ENCODE peak calls at places on chromosome 5, in eight cellular contexts. One of them, this sample, is unnamed.

GRCh38 chr5:39775058-39775457 is 350.3 kb upstream of the DAB2 start:
- DNase-seq in HFF-Myc: no peak
- DNase-seq in nephron progenitor cell: no peak
- DNase-seq in body of pancreas: no peak
- DNase-seq in epithelial cell of esophagus: peak
- DNase-seq in AG04450: no peak
- DNase-seq in colonic mucosa: no peak
- DNase-seq in sigmoid colon: no peak
- DNase-seq in this sample: no peak

GRCh38 chr5:125140855-125141254 is 394.4 kb upstream of the ZNF608 start:
- DNase-seq in HFF-Myc: peak
- DNase-seq in nephron progenitor cell: no peak
- DNase-seq in colonic mucosa: no peak
- DNase-seq in body of pancreas: no peak
- DNase-seq in epithelial cell of esophagus: peak
- DNase-seq in AG04450: peak
- DNase-seq in sigmoid colon: no peak
- DNase-seq in this sample: no peak

GRCh38 chr5:8580298-8580697 is 711.4 kb downstream of the MTRR start:
- DNase-seq in AG04450: no peak
- DNase-seq in colonic mucosa: no peak
- DNase-seq in body of pancreas: no peak
- DNase-seq in epithelial cell of esophagus: no peak
- DNase-seq in sigmoid colon: no peak
- DNase-seq in HFF-Myc: no peak
- DNase-seq in nephron progenitor cell: no peak
- DNase-seq in this sample: no peak

GRCh38 chr5:95901676-95902646 is 59.7 kb downstream of the ELL2 start:
- DNase-seq in nephron progenitor cell: no peak
- DNase-seq in AG04450: no peak
- DNase-seq in colonic mucosa: no peak
- DNase-seq in sigmoid colon: no peak
- DNase-seq in HFF-Myc: peak
- DNase-seq in body of pancreas: no peak
- DNase-seq in epithelial cell of esophagus: peak
- DNase-seq in this sample: no peak

GRCh38 chr5:112348387-112348786 is 70.7 kb downstream of the EPB41L4A start:
- DNase-seq in body of pancreas: no peak
- DNase-seq in HFF-Myc: no peak
- DNase-seq in epithelial cell of esophagus: no peak
- DNase-seq in colonic mucosa: no peak
- DNase-seq in nephron progenitor cell: no peak
- DNase-seq in sigmoid colon: no peak
- DNase-seq in AG04450: no peak
- DNase-seq in this sample: no peak

GRCh38 chr5:176171171-176171760 is 67.0 kb upstream of the SIMC1 start:
- DNase-seq in HFF-Myc: no peak
- DNase-seq in body of pancreas: no peak
- DNase-seq in nephron progenitor cell: no peak
- DNase-seq in AG04450: no peak
- DNase-seq in sigmoid colon: no peak
- DNase-seq in colonic mucosa: no peak
- DNase-seq in epithelial cell of esophagus: no peak
- DNase-seq in this sample: no peak

GRCh38 chr5:103505581-103506305 is 56.8 kb downstream of the NUDT12 start:
- DNase-seq in nephron progenitor cell: no peak
- DNase-seq in body of pancreas: no peak
- DNase-seq in AG04450: peak
- DNase-seq in HFF-Myc: no peak
- DNase-seq in epithelial cell of esophagus: peak
- DNase-seq in sigmoid colon: no peak
- DNase-seq in colonic mucosa: no peak
- DNase-seq in this sample: no peak

GRCh38 chr5:169631360-169631759 is 5.7 kb upstream of the DOCK2 start:
- DNase-seq in colonic mucosa: no peak
- DNase-seq in AG04450: no peak
- DNase-seq in epithelial cell of esophagus: no peak
- DNase-seq in body of pancreas: no peak
- DNase-seq in HFF-Myc: no peak
- DNase-seq in nephron progenitor cell: no peak
- DNase-seq in sigmoid colon: no peak
- DNase-seq in this sample: no peak

GRCh38 chr5:1330847-1331831 is 13.8 kb downstream of the CLPTM1L start:
- DNase-seq in epithelial cell of esophagus: peak
- DNase-seq in colonic mucosa: no peak
- DNase-seq in nephron progenitor cell: no peak
- DNase-seq in body of pancreas: no peak
- DNase-seq in HFF-Myc: no peak
- DNase-seq in sigmoid colon: peak
- DNase-seq in AG04450: no peak
- DNase-seq in this sample: no peak

GRCh38 chr5:151447174-151448037 is at the start of gene SLC36A1:
- DNase-seq in AG04450: peak
- DNase-seq in nephron progenitor cell: peak
- DNase-seq in HFF-Myc: peak
- DNase-seq in epithelial cell of esophagus: peak
- DNase-seq in body of pancreas: peak
- DNase-seq in sigmoid colon: peak
- DNase-seq in colonic mucosa: peak
- DNase-seq in this sample: peak

GRCh38 chr5:31452314-31452713 is 79.6 kb downstream of the DROSHA start:
- DNase-seq in sigmoid colon: no peak
- DNase-seq in nephron progenitor cell: no peak
- DNase-seq in colonic mucosa: no peak
- DNase-seq in AG04450: no peak
- DNase-seq in epithelial cell of esophagus: no peak
- DNase-seq in body of pancreas: no peak
- DNase-seq in HFF-Myc: no peak
- DNase-seq in this sample: no peak

GRCh38 chr5:143077453-143078103 is 307.4 kb downstream of the ARHGAP26 start:
- DNase-seq in AG04450: no peak
- DNase-seq in nephron progenitor cell: no peak
- DNase-seq in sigmoid colon: no peak
- DNase-seq in epithelial cell of esophagus: no peak
- DNase-seq in colonic mucosa: no peak
- DNase-seq in HFF-Myc: no peak
- DNase-seq in body of pancreas: no peak
- DNase-seq in this sample: no peak

GRCh38 chr5:92505145-92505544 is 1075.9 kb downstream of the NR2F1-AS1 start:
- DNase-seq in AG04450: no peak
- DNase-seq in nephron progenitor cell: no peak
- DNase-seq in HFF-Myc: no peak
- DNase-seq in body of pancreas: no peak
- DNase-seq in colonic mucosa: no peak
- DNase-seq in epithelial cell of esophagus: peak
- DNase-seq in sigmoid colon: no peak
- DNase-seq in this sample: no peak

GRCh38 chr5:109191153-109191558 is 218.6 kb downstream of the PJA2 start:
- DNase-seq in body of pancreas: no peak
- DNase-seq in HFF-Myc: peak
- DNase-seq in colonic mucosa: peak
- DNase-seq in epithelial cell of esophagus: peak
- DNase-seq in sigmoid colon: no peak
- DNase-seq in AG04450: no peak
- DNase-seq in nephron progenitor cell: no peak
- DNase-seq in this sample: no peak

GRCh38 chr5:68395844-68396523 is 180.4 kb downstream of the PIK3R1 start:
- DNase-seq in sigmoid colon: no peak
- DNase-seq in epithelial cell of esophagus: no peak
- DNase-seq in colonic mucosa: peak
- DNase-seq in nephron progenitor cell: no peak
- DNase-seq in body of pancreas: peak
- DNase-seq in AG04450: no peak
- DNase-seq in HFF-Myc: no peak
- DNase-seq in this sample: no peak

GRCh38 chr5:113118765-113119164 is 142.2 kb downstream of the DCP2 start:
- DNase-seq in AG04450: no peak
- DNase-seq in colonic mucosa: no peak
- DNase-seq in body of pancreas: no peak
- DNase-seq in epithelial cell of esophagus: no peak
- DNase-seq in nephron progenitor cell: no peak
- DNase-seq in HFF-Myc: no peak
- DNase-seq in sigmoid colon: no peak
- DNase-seq in this sample: no peak

GRCh38 chr5:149902177-149902576 is 42.4 kb downstream of the PDE6A start:
- DNase-seq in HFF-Myc: no peak
- DNase-seq in body of pancreas: no peak
- DNase-seq in epithelial cell of esophagus: no peak
- DNase-seq in nephron progenitor cell: no peak
- DNase-seq in colonic mucosa: no peak
- DNase-seq in sigmoid colon: no peak
- DNase-seq in AG04450: no peak
- DNase-seq in this sample: no peak
- TF ChIP-seq CTCF in HFF-Myc: no peak
- TF ChIP-seq CTCF in body of pancreas: no peak
- TF ChIP-seq CTCF in epithelial cell of esophagus: no peak
- TF ChIP-seq CTCF in nephron progenitor cell: no peak
- TF ChIP-seq CTCF in colonic mucosa: no peak
- TF ChIP-seq CTCF in sigmoid colon: no peak
- TF ChIP-seq CTCF in AG04450: peak
- TF ChIP-seq CTCF in this sample: peak

DNA sequence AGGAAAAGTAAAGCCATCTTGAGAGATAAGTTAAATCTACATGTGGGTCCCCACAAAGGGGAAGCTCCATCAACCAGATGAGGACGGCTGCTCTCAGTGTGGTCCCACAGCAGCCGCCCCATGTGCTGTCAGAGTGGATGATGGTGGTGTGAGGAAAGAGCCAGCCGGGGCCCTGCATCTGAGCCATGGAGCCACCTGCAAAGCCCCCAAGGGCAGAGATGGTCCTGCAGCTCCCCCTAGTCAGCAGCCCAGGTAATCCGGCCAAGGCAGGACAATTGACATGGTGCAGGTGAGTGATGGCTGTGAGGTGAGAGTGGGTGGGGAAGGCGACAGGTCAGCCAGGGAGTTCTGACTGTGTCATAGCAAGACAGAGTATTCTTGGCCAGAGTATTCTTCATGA is 458.8 kb downstream of the ICE1 start:
- DNase-seq in epithelial cell of esophagus: no peak
- DNase-seq in body of pancreas: no peak
- DNase-seq in nephron progenitor cell: peak
- DNase-seq in sigmoid colon: no peak
- DNase-seq in AG04450: no peak
- DNase-seq in colonic mucosa: no peak
- DNase-seq in HFF-Myc: no peak
- DNase-seq in this sample: no peak
- TF ChIP-seq CTCF in epithelial cell of esophagus: no peak
- TF ChIP-seq CTCF in body of pancreas: no peak
- TF ChIP-seq CTCF in nephron progenitor cell: peak
- TF ChIP-seq CTCF in sigmoid colon: no peak
- TF ChIP-seq CTCF in AG04450: no peak
- TF ChIP-seq CTCF in colonic mucosa: no peak
- TF ChIP-seq CTCF in HFF-Myc: no peak
- TF ChIP-seq CTCF in this sample: no peak

GRCh38 chr5:167570431-167570830 is 721.0 kb upstream of the WWC1 start:
- DNase-seq in colonic mucosa: no peak
- DNase-seq in HFF-Myc: no peak
- DNase-seq in sigmoid colon: no peak
- DNase-seq in AG04450: no peak
- DNase-seq in epithelial cell of esophagus: no peak
- DNase-seq in body of pancreas: no peak
- DNase-seq in nephron progenitor cell: no peak
- DNase-seq in this sample: no peak

GRCh38 chr5:167561796-167562195 is 729.6 kb upstream of the WWC1 start:
- DNase-seq in HFF-Myc: no peak
- DNase-seq in AG04450: no peak
- DNase-seq in colonic mucosa: no peak
- DNase-seq in epithelial cell of esophagus: no peak
- DNase-seq in sigmoid colon: no peak
- DNase-seq in nephron progenitor cell: no peak
- DNase-seq in body of pancreas: no peak
- DNase-seq in this sample: no peak

GRCh38 chr5:167565555-167565954 is 725.9 kb upstream of the WWC1 start:
- DNase-seq in sigmoid colon: no peak
- DNase-seq in HFF-Myc: no peak
- DNase-seq in body of pancreas: no peak
- DNase-seq in AG04450: no peak
- DNase-seq in nephron progenitor cell: no peak
- DNase-seq in epithelial cell of esophagus: peak
- DNase-seq in colonic mucosa: no peak
- DNase-seq in this sample: no peak
- TF ChIP-seq CTCF in sigmoid colon: no peak
- TF ChIP-seq CTCF in HFF-Myc: peak
- TF ChIP-seq CTCF in body of pancreas: peak
- TF ChIP-seq CTCF in AG04450: peak
- TF ChIP-seq CTCF in nephron progenitor cell: no peak
- TF ChIP-seq CTCF in epithelial cell of esophagus: peak
- TF ChIP-seq CTCF in colonic mucosa: peak
- TF ChIP-seq CTCF in this sample: peak

GRCh38 chr5:37103302-37103701 is 145.9 kb downstream of the CPLANE1 start:
- DNase-seq in body of pancreas: no peak
- DNase-seq in colonic mucosa: no peak
- DNase-seq in AG04450: no peak
- DNase-seq in nephron progenitor cell: no peak
- DNase-seq in HFF-Myc: no peak
- DNase-seq in sigmoid colon: no peak
- DNase-seq in epithelial cell of esophagus: no peak
- DNase-seq in this sample: no peak
- TF ChIP-seq CTCF in body of pancreas: no peak
- TF ChIP-seq CTCF in colonic mucosa: no peak
- TF ChIP-seq CTCF in AG04450: no peak
- TF ChIP-seq CTCF in nephron progenitor cell: no peak
- TF ChIP-seq CTCF in HFF-Myc: no peak
- TF ChIP-seq CTCF in sigmoid colon: no peak
- TF ChIP-seq CTCF in epithelial cell of esophagus: no peak
- TF ChIP-seq CTCF in this sample: no peak

GRCh38 chr5:126594077-126594476 is 942 bp downstream of the ALDH7A1 start:
- DNase-seq in nephron progenitor cell: no peak
- DNase-seq in HFF-Myc: no peak
- DNase-seq in colonic mucosa: no peak
- DNase-seq in AG04450: no peak
- DNase-seq in sigmoid colon: no peak
- DNase-seq in body of pancreas: no peak
- DNase-seq in epithelial cell of esophagus: peak
- DNase-seq in this sample: no peak

GRCh38 chr5:126599499-126599898 is 1.2 kb upstream of the PHAX start:
- DNase-seq in sigmoid colon: no peak
- DNase-seq in epithelial cell of esophagus: no peak
- DNase-seq in nephron progenitor cell: no peak
- DNase-seq in colonic mucosa: no peak
- DNase-seq in AG04450: no peak
- DNase-seq in HFF-Myc: no peak
- DNase-seq in body of pancreas: peak
- DNase-seq in this sample: no peak

GRCh38 chr5:126597156-126597555 is 2.1 kb upstream of the ALDH7A1 start:
- DNase-seq in epithelial cell of esophagus: peak
- DNase-seq in HFF-Myc: no peak
- DNase-seq in body of pancreas: no peak
- DNase-seq in AG04450: peak
- DNase-seq in colonic mucosa: no peak
- DNase-seq in nephron progenitor cell: no peak
- DNase-seq in sigmoid colon: no peak
- DNase-seq in this sample: no peak

GRCh38 chr5:126594676-126595485 is at the start of gene ALDH7A1:
- DNase-seq in HFF-Myc: peak
- DNase-seq in sigmoid colon: peak
- DNase-seq in nephron progenitor cell: peak
- DNase-seq in colonic mucosa: peak
- DNase-seq in body of pancreas: peak
- DNase-seq in epithelial cell of esophagus: peak
- DNase-seq in AG04450: peak
- DNase-seq in this sample: peak

GRCh38 chr5:126595486-126596083 is 566 bp upstream of the ALDH7A1 start:
- DNase-seq in epithelial cell of esophagus: no peak
- DNase-seq in sigmoid colon: no peak
- DNase-seq in nephron progenitor cell: no peak
- DNase-seq in AG04450: no peak
- DNase-seq in HFF-Myc: no peak
- DNase-seq in body of pancreas: no peak
- DNase-seq in colonic mucosa: no peak
- DNase-seq in this sample: peak
- TF ChIP-seq CTCF in epithelial cell of esophagus: no peak
- TF ChIP-seq CTCF in sigmoid colon: no peak
- TF ChIP-seq CTCF in nephron progenitor cell: no peak
- TF ChIP-seq CTCF in AG04450: no peak
- TF ChIP-seq CTCF in HFF-Myc: no peak
- TF ChIP-seq CTCF in body of pancreas: no peak
- TF ChIP-seq CTCF in colonic mucosa: no peak
- TF ChIP-seq CTCF in this sample: no peak